ENCODE peak calls at places on chromosomes 3 and 15, in six cellular contexts. M is GM12891, N is ovary, D is uterus, P is breast epithelium, X is tibial nerve. Z is an unnamed sample.

GRCh38 chr3:153658151-153658550 is 463.0 kb upstream of the ARHGEF26 start:
- DNase-seq in M (no peak), N (no peak), D (no peak), P (no peak), X (no peak), Z (no peak)

GRCh38 chr15:83206387-83206970 is 1.1 kb downstream of the HDGFL3 start:
- DNase-seq in M (peak), N (no peak), D (no peak), P (no peak), X (no peak), Z (no peak)

GRCh38 chr15:67755936-67756335 is 69.4 kb upstream of the SKOR1 start:
- DNase-seq in M (no peak), N (no peak), D (no peak), P (no peak), X (no peak), Z (no peak)

GRCh38 chr3:186209810-186210752 is 101.2 kb upstream of the ETV5 start:
- DNase-seq in M (peak), N (peak), D (peak), P (no peak), X (peak), Z (peak)

GRCh38 chr3:183252973-183253363 is at the start of gene B3GNT5:
- DNase-seq in M (no peak), N (peak), D (peak), P (no peak), X (no peak), Z (peak)

GRCh38 chr15:23472678-23473077 is 25.6 kb upstream of the GOLGA6L2 start:
- DNase-seq in M (no peak), N (no peak), D (no peak), P (no peak), X (no peak), Z (peak)

GRCh38 chr3:133837487-133838295 is 32.1 kb downstream of the SRPRB start:
- DNase-seq in M (no peak), N (no peak), D (no peak), P (no peak), X (no peak), Z (no peak)

GRCh38 chr3:48428863-48429415 is 947 bp downstream of the PLXNB1 start:
- DNase-seq in M (no peak), N (peak), D (peak), P (no peak), X (no peak), Z (no peak)

GRCh38 chr3:118108769-118109168 is 925.9 kb downstream of the IGSF11 start:
- DNase-seq in M (no peak), N (no peak), D (no peak), P (no peak), X (no peak), Z (no peak)

GRCh38 chr3:107629556-107629955 is 106.8 kb downstream of the BBX start:
- DNase-seq in M (no peak), N (no peak), D (no peak), P (no peak), X (no peak), Z (no peak)

GRCh38 chr15:44427756-44428724 is 611 bp downstream of the CTDSPL2 start:
- DNase-seq in M (no peak), N (no peak), D (no peak), P (no peak), X (no peak), Z (peak)

GRCh38 chr15:67369359-67369758 is 114.8 kb downstream of the IQCH start:
- DNase-seq in M (no peak), N (no peak), D (no peak), P (no peak), X (no peak), Z (no peak)

GRCh38 chr3:46484388-46484787 is 13.4 kb upstream of the RTP3 start:
- DNase-seq in M (no peak), N (no peak), D (no peak), P (no peak), X (no peak), Z (no peak)

GRCh38 chr3:114622001-114622400 is 328.2 kb downstream of the TIGIT start:
- DNase-seq in M (no peak), N (no peak), D (no peak), P (no peak), X (no peak), Z (no peak)

GRCh38 chr3:10187295-10187876 is 22.7 kb downstream of the IRAK2 start:
- DNase-seq in M (no peak), N (no peak), D (no peak), P (no peak), X (no peak), Z (no peak)

GRCh38 chr3:149702691-149703426 is 45.0 kb upstream of the WWTR1 start:
- DNase-seq in M (no peak), N (no peak), D (no peak), P (no peak), X (no peak), Z (peak)

GRCh38 chr15:83092309-83092976 is 15.0 kb upstream of the TM6SF1 start:
- DNase-seq in M (no peak), N (no peak), D (no peak), P (no peak), X (no peak), Z (no peak)

GRCh38 chr15:78167227-78167888 is 18.2 kb downstream of the IDH3A start:
- DNase-seq in M (no peak), N (no peak), D (no peak), P (no peak), X (no peak), Z (no peak)

GRCh38 chr15:87871130-87871737 is 385.3 kb downstream of the NTRK3 start:
- DNase-seq in M (no peak), N (no peak), D (no peak), P (no peak), X (no peak), Z (no peak)

GRCh38 chr3:194138732-194139084 is 2.8 kb downstream of the HES1 start:
- DNase-seq in M (no peak), N (no peak), D (no peak), P (no peak), X (no peak), Z (no peak)

GRCh38 chr3:194740859-194741486 is 55.3 kb downstream of the FAM43A start:
- DNase-seq in M (no peak), N (no peak), D (no peak), P (no peak), X (no peak), Z (peak)

GRCh38 chr15:70098461-70099166 is 897 bp upstream of the TLE3 start:
- DNase-seq in M (no peak), N (peak), D (peak), P (no peak), X (no peak), Z (no peak)

GRCh38 chr15:42065008-42065407 is 29.4 kb downstream of the PLA2G4D start:
- DNase-seq in M (no peak), N (no peak), D (no peak), P (no peak), X (no peak), Z (no peak)

GRCh38 chr3:169769287-169770181 is at the start of gene ACTRT3:
- DNase-seq in M (peak), N (peak), D (peak), P (peak), X (peak), Z (no peak)
- TF ChIP-seq POLR2A in M (peak), N (no peak), D (peak), P (no peak), X (peak), Z (no peak)

GRCh38 chr3:44236485-44236908 is 5.2 kb upstream of the TOPAZ1 start:
- DNase-seq in M (no peak), N (no peak), D (no peak), P (no peak), X (no peak), Z (no peak)

GRCh38 chr3:44228894-44229293 is 12.8 kb upstream of the TOPAZ1 start:
- DNase-seq in M (no peak), N (no peak), D (no peak), P (no peak), X (no peak), Z (no peak)

GRCh38 chr3:44234674-44235268 is 6.9 kb upstream of the TOPAZ1 start:
- DNase-seq in M (no peak), N (no peak), D (no peak), P (no peak), X (no peak), Z (no peak)

GRCh38 chr3:44235604-44236484 is 5.8 kb upstream of the TOPAZ1 start:
- DNase-seq in M (peak), N (peak), D (peak), P (no peak), X (no peak), Z (peak)

DNA sequence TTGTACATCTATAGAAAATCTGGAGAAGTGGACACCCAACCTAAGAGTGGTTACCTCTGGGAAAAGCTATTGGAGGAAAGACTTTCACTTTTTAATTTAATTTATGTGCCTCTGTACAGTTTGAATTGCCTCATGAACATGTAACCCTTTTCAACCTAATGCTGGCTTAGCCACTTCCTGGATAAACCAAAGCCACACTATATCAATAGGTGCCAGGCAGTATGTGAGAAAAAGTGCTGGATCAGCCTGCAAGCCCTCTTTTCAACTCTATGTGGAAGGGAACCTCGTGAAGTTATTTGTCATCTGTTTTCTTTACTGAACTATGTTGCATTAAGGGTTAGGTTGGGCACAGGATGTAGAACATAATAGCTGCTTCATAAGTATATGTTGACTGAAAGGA is 9.3 kb upstream of the TOPAZ1 start:
- DNase-seq in M (no peak), N (no peak), D (no peak), P (no peak), X (no peak), Z (no peak)
- TF ChIP-seq POLR2A in M (no peak), N (no peak), D (no peak), P (no peak), X (no peak), Z (no peak)

GRCh38 chr15:85108136-85108535 is 126.5 kb downstream of the PDE8A start:
- DNase-seq in M (no peak), N (no peak), D (no peak), P (no peak), X (no peak), Z (no peak)
- TF ChIP-seq POLR2A in M (no peak), N (no peak), D (no peak), P (no peak), X (no peak), Z (no peak)

GRCh38 chr15:38414351-38414750 is 39.6 kb upstream of the FAM98B start:
- DNase-seq in M (no peak), N (peak), D (peak), P (no peak), X (no peak), Z (peak)
- TF ChIP-seq POLR2A in M (no peak), N (no peak), D (no peak), P (no peak), X (no peak), Z (no peak)

DNA sequence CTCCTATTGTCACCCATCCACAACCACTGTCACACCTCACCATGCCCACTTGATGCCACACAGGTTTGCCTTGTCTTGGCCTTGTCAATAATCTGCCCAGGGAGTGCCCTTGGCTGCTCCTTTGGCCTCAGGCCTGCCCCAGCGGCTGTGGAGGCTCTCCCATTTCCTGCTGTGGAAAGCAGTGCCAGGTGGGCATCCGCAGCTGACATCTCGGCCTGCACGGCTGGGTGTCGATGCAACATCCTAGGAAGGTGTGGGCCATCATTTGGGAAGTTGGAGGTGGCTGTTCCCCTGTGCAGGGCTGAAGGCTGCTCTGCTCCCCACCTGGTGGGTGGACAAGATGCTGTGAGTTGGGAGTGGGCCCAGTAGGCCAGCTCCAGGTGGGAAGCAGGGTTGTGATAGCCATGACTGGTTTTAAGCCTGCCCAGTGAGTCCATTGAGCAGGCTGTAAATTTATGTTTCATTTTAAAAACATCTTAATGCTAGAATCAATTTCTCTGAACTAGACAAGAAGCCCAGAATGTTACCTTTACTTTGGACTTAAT is 12.5 kb downstream of the DNAH1 start:
- DNase-seq in M (no peak), N (no peak), D (no peak), P (no peak), X (no peak), Z (no peak)
- TF ChIP-seq POLR2A in M (no peak), N (no peak), D (no peak), P (no peak), X (no peak), Z (no peak)

DNA sequence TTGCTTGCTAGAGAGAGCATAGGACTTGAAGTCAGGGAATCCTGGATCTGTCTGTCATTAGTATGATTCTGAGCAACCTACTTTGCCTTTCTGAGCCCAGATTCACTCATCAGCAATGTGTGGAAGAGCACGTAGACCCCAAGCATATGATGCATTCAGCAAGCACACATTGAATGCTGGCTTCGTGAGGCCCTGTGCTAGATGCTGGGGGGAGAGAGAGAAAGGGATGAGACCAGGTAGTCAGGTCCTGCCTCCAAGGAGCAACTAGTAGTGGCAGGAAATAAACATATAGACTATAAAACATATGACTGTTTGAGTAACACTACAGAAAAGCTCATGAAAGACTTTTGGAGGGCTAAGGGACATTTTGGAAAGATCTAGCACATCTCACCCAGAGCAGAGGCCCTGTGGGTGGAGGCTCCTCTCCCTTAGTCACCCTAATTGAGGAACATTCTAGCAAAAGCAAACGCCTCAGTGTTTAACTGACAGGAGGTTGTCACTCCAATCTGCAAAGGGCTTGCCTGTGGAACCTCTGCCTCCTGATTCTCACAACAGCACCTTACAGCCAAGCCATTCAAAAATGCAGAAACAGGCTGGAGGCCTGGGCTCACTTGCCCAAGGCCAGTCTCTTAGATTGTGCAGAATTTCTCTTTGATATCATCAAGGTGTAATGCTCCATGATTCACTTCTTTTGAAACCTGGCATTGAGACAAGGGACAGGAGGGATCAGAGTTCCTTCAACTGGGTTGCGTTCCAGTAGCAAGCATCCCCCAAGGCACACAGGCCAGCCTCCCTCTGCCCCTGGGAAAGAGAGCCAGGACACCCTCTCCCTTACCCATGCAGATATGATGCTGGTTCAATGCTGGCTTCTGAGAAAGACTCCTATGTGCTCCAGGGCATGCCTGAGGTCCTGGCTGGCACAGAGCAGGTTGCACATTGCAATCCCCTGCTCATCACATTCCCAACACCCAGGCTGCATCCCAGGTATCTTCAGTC is 26.1 kb downstream of the STARD5 start:
- DNase-seq in M (no peak), N (no peak), D (no peak), P (no peak), X (no peak), Z (no peak)
- TF ChIP-seq POLR2A in M (no peak), N (no peak), D (no peak), P (no peak), X (no peak), Z (no peak)

GRCh38 chr3:143001369-143002082 is at the start of gene U2SURP:
- DNase-seq in M (peak), N (peak), D (peak), P (peak), X (peak), Z (peak)
- TF ChIP-seq POLR2A in M (peak), N (peak), D (peak), P (no peak), X (peak), Z (peak)

GRCh38 chr3:14678015-14678503 is 3.1 kb downstream of the C3orf20 start:
- DNase-seq in M (no peak), N (no peak), D (no peak), P (no peak), X (no peak), Z (no peak)
- TF ChIP-seq POLR2A in M (no peak), N (no peak), D (no peak), P (no peak), X (no peak), Z (no peak)

DNA sequence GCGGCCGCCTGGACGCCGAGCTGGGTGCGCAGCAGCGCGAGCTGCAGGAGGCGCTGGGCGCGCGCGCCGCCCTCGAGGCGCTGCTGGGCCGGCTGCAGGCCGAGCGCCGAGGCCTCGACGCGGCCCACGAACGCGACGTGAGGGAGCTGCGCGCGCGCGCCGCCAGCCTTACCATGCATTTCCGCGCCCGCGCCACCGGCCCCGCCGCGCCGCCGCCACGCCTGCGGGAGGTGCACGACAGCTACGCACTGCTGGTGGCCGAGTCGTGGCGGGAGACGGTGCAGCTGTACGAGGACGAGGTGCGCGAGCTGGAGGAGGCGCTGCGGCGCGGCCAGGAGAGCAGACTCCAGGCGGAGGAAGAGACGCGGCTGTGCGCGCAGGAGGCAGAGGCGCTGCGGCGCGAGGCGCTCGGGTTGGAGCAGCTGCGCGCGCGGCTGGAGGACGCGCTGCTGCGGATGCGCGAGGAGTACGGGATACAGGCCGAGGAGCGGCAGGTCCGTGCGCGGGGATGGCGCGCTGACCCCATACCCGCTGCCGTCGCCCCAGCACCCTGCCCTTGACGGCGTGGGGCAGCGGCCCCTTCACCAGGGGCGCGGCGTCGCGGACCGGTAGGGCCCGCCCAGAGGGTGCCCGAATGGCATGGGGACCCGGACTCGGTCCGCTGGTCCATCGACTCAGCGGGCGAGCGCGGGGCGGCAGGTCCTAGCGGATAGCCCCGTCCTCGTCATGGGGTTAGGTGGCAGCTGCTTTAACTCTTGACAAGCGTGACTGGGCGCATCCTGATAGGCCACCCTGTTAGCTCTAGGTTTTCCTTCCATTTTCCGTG is 849 bp downstream of the SYNM start:
- DNase-seq in M (peak), N (peak), D (peak), P (no peak), X (no peak), Z (no peak)
- TF ChIP-seq POLR2A in M (no peak), N (no peak), D (no peak), P (no peak), X (no peak), Z (peak)

GRCh38 chr3:138114431-138114918 is 933 bp downstream of the DZIP1L start:
- DNase-seq in M (no peak), N (peak), D (no peak), P (no peak), X (no peak), Z (peak)

GRCh38 chr3:138112362-138112761 is 3.0 kb downstream of the DZIP1L start:
- DNase-seq in M (no peak), N (no peak), D (no peak), P (no peak), X (no peak), Z (no peak)

GRCh38 chr3:138113309-138113708 is 2.1 kb downstream of the DZIP1L start:
- DNase-seq in M (no peak), N (no peak), D (no peak), P (no peak), X (no peak), Z (no peak)

GRCh38 chr3:138118863-138119766 is 3.7 kb upstream of the DZIP1L start:
- DNase-seq in M (peak), N (peak), D (peak), P (peak), X (peak), Z (peak)

DNA sequence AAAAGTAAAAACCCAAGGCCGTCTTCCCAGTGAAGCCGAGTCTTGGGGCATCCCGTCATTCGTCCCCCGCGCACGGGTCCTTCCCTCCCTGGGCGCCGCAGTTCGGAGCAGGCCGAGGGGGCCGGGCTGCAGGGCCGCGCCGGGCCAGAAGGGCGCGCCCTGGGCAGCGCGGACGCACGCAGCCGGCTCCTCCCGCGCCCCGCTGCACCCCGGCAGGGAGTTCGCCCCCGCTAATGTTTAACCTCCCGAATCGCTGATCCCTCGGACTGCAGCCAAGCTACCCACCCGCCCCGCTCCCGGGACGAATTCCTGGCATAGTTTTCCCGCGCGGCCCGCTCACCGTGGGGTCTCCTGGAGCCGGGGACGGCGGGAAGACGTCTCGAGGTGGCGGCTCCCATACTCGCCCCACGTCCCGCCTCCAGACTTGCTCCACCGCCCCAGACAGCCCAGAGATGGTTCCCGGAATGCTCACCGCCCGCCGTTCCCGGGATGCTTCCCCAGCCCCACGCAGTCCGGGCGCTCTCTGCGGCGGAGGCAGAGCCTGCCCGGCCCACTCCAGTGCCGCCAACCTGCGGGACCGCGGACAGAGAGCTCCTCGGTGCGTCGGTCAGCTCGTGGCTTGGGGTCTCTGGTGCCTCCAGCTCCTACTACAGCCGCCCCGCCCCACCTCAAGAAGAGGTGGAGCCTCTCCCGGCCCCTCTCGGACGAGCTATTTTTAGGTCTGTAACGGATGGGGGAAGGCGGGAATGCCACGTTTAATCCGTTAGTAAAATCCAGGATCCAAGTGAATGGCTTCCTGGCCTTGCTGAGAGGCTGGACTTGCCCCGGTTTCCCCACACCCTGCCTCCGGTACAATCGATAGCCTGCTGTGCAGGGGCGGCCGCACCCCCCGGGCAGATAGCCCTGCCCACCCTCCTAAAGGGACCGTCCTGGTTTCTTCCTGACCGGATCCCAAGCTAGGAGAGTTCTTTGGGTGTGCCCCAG is at the start of gene DZIP1L:
- DNase-seq in M (peak), N (peak), D (peak), P (no peak), X (peak), Z (peak)
- TF ChIP-seq POLR2A in M (no peak), N (peak), D (peak), P (no peak), X (no peak), Z (peak)

Z was measured in H54.